ENCODE peak calls at places on chromosome 18, in six cellular contexts. One of them, this sample, is unnamed.

GRCh38 chr18:46174317-46175039 is 70.3 kb downstream of the HAUS1 start:
- DNase-seq in AG09309: no peak
- DNase-seq in foreskin fibroblast: peak
- DNase-seq in ascending aorta: no peak
- DNase-seq in cardiac fibroblast: peak
- DNase-seq in GM23248: peak
- DNase-seq in this sample: no peak

GRCh38 chr18:47968006-47968676 is 37.7 kb upstream of the SMAD2 start:
- DNase-seq in AG09309: no peak
- DNase-seq in foreskin fibroblast: no peak
- DNase-seq in ascending aorta: no peak
- DNase-seq in cardiac fibroblast: peak
- DNase-seq in GM23248: peak
- DNase-seq in this sample: no peak

GRCh38 chr18:11993264-11993916 is 12.1 kb downstream of the IMPA2 start:
- DNase-seq in AG09309: no peak
- DNase-seq in foreskin fibroblast: no peak
- DNase-seq in ascending aorta: no peak
- DNase-seq in cardiac fibroblast: no peak
- DNase-seq in GM23248: no peak
- DNase-seq in this sample: no peak

GRCh38 chr18:63994783-63995399 is 25.0 kb downstream of the SERPINB8 start:
- DNase-seq in AG09309: no peak
- DNase-seq in foreskin fibroblast: peak
- DNase-seq in ascending aorta: no peak
- DNase-seq in cardiac fibroblast: peak
- DNase-seq in GM23248: peak
- DNase-seq in this sample: no peak

GRCh38 chr18:55779711-55780590 is 192.0 kb upstream of the TCF4 start:
- DNase-seq in AG09309: no peak
- DNase-seq in foreskin fibroblast: peak
- DNase-seq in ascending aorta: no peak
- DNase-seq in cardiac fibroblast: peak
- DNase-seq in GM23248: peak
- DNase-seq in this sample: no peak

GRCh38 chr18:8167036-8167435 is 442.2 kb upstream of the RAB12 start:
- DNase-seq in AG09309: no peak
- DNase-seq in foreskin fibroblast: no peak
- DNase-seq in ascending aorta: no peak
- DNase-seq in cardiac fibroblast: no peak
- DNase-seq in GM23248: no peak
- DNase-seq in this sample: no peak

GRCh38 chr18:22241806-22242440 is 72.5 kb downstream of the GATA6 start:
- DNase-seq in AG09309: no peak
- DNase-seq in foreskin fibroblast: no peak
- DNase-seq in ascending aorta: no peak
- DNase-seq in cardiac fibroblast: no peak
- DNase-seq in GM23248: no peak
- DNase-seq in this sample: no peak

GRCh38 chr18:78406743-78407455 is 572.7 kb upstream of the SALL3 start:
- DNase-seq in AG09309: no peak
- DNase-seq in foreskin fibroblast: no peak
- DNase-seq in ascending aorta: no peak
- DNase-seq in cardiac fibroblast: no peak
- DNase-seq in GM23248: no peak
- DNase-seq in this sample: no peak

GRCh38 chr18:55351980-55352714 is 235.8 kb downstream of the TCF4 start:
- DNase-seq in AG09309: no peak
- DNase-seq in foreskin fibroblast: no peak
- DNase-seq in ascending aorta: no peak
- DNase-seq in cardiac fibroblast: no peak
- DNase-seq in GM23248: no peak
- DNase-seq in this sample: no peak

GRCh38 chr18:45060102-45060501 is 379.4 kb downstream of the SETBP1 start:
- DNase-seq in AG09309: no peak
- DNase-seq in foreskin fibroblast: peak
- DNase-seq in ascending aorta: no peak
- DNase-seq in cardiac fibroblast: no peak
- DNase-seq in GM23248: peak
- DNase-seq in this sample: no peak

GRCh38 chr18:10270160-10270571 is 184.3 kb upstream of the APCDD1 start:
- DNase-seq in AG09309: no peak
- DNase-seq in foreskin fibroblast: peak
- DNase-seq in ascending aorta: no peak
- DNase-seq in cardiac fibroblast: peak
- DNase-seq in GM23248: peak
- DNase-seq in this sample: no peak

GRCh38 chr18:73940721-73941120 is 206.9 kb downstream of the FBXO15 start:
- DNase-seq in AG09309: no peak
- DNase-seq in foreskin fibroblast: peak
- DNase-seq in ascending aorta: no peak
- DNase-seq in cardiac fibroblast: no peak
- DNase-seq in GM23248: no peak
- DNase-seq in this sample: no peak

GRCh38 chr18:76496200-76496890 is 1.3 kb upstream of the ZNF516 start:
- DNase-seq in AG09309: no peak
- DNase-seq in foreskin fibroblast: peak
- DNase-seq in ascending aorta: no peak
- DNase-seq in cardiac fibroblast: peak
- DNase-seq in GM23248: peak
- DNase-seq in this sample: no peak

GRCh38 chr18:4351005-4351404 is 104.1 kb downstream of the DLGAP1 start:
- DNase-seq in AG09309: no peak
- DNase-seq in foreskin fibroblast: no peak
- DNase-seq in ascending aorta: no peak
- DNase-seq in cardiac fibroblast: no peak
- DNase-seq in GM23248: no peak
- DNase-seq in this sample: no peak

GRCh38 chr18:56307354-56307753 is 331.0 kb downstream of the TXNL1 start:
- DNase-seq in AG09309: no peak
- DNase-seq in foreskin fibroblast: no peak
- DNase-seq in ascending aorta: no peak
- DNase-seq in cardiac fibroblast: no peak
- DNase-seq in GM23248: no peak
- DNase-seq in this sample: no peak

GRCh38 chr18:9441061-9441460 is 34.3 kb upstream of the RALBP1 start:
- DNase-seq in AG09309: no peak
- DNase-seq in foreskin fibroblast: no peak
- DNase-seq in ascending aorta: no peak
- DNase-seq in cardiac fibroblast: no peak
- DNase-seq in GM23248: no peak
- DNase-seq in this sample: no peak

GRCh38 chr18:36813111-36813752 is 15.6 kb downstream of the TPGS2 start:
- DNase-seq in AG09309: no peak
- DNase-seq in foreskin fibroblast: no peak
- DNase-seq in ascending aorta: no peak
- DNase-seq in cardiac fibroblast: no peak
- DNase-seq in GM23248: peak
- DNase-seq in this sample: no peak

GRCh38 chr18:13831864-13832508 is 8.0 kb downstream of the MC5R start:
- DNase-seq in AG09309: no peak
- DNase-seq in foreskin fibroblast: no peak
- DNase-seq in ascending aorta: no peak
- DNase-seq in cardiac fibroblast: no peak
- DNase-seq in GM23248: no peak
- DNase-seq in this sample: no peak

GRCh38 chr18:22551536-22552151 is 133.9 kb upstream of the CTAGE1 start:
- DNase-seq in AG09309: peak
- DNase-seq in foreskin fibroblast: peak
- DNase-seq in ascending aorta: no peak
- DNase-seq in cardiac fibroblast: peak
- DNase-seq in GM23248: peak
- DNase-seq in this sample: peak

GRCh38 chr18:69161383-69162028 is 239.2 kb upstream of the DOK6 start:
- DNase-seq in AG09309: peak
- DNase-seq in foreskin fibroblast: no peak
- DNase-seq in ascending aorta: no peak
- DNase-seq in cardiac fibroblast: peak
- DNase-seq in GM23248: peak
- DNase-seq in this sample: peak

GRCh38 chr18:27141876-27142275 is 43.2 kb downstream of the CHST9 start:
- DNase-seq in AG09309: no peak
- DNase-seq in foreskin fibroblast: no peak
- DNase-seq in ascending aorta: no peak
- DNase-seq in cardiac fibroblast: no peak
- DNase-seq in GM23248: no peak
- DNase-seq in this sample: no peak

GRCh38 chr18:76937597-76937996 is 115.2 kb downstream of the ZNF236 start:
- DNase-seq in AG09309: no peak
- DNase-seq in foreskin fibroblast: peak
- DNase-seq in ascending aorta: no peak
- DNase-seq in cardiac fibroblast: no peak
- DNase-seq in GM23248: peak
- DNase-seq in this sample: peak

GRCh38 chr18:39871976-39872375 is 2083.1 kb upstream of the PIK3C3 start:
- DNase-seq in AG09309: no peak
- DNase-seq in foreskin fibroblast: no peak
- DNase-seq in ascending aorta: no peak
- DNase-seq in cardiac fibroblast: no peak
- DNase-seq in GM23248: no peak
- DNase-seq in this sample: no peak

GRCh38 chr18:63775166-63775730 is at the start of gene SERPINB7:
- DNase-seq in AG09309: peak
- DNase-seq in foreskin fibroblast: peak
- DNase-seq in ascending aorta: no peak
- DNase-seq in cardiac fibroblast: no peak
- DNase-seq in GM23248: peak
- DNase-seq in this sample: peak

GRCh38 chr18:76487782-76488181 is 7.3 kb downstream of the ZNF516 start:
- DNase-seq in AG09309: no peak
- DNase-seq in foreskin fibroblast: no peak
- DNase-seq in ascending aorta: no peak
- DNase-seq in cardiac fibroblast: no peak
- DNase-seq in GM23248: no peak
- DNase-seq in this sample: no peak

GRCh38 chr18:9741821-9742541 is 33.9 kb downstream of the RAB31 start:
- DNase-seq in AG09309: no peak
- DNase-seq in foreskin fibroblast: peak
- DNase-seq in ascending aorta: no peak
- DNase-seq in cardiac fibroblast: peak
- DNase-seq in GM23248: peak
- DNase-seq in this sample: no peak

GRCh38 chr18:48699761-48700160 is 160.9 kb downstream of the CTIF start:
- DNase-seq in AG09309: no peak
- DNase-seq in foreskin fibroblast: no peak
- DNase-seq in ascending aorta: no peak
- DNase-seq in cardiac fibroblast: no peak
- DNase-seq in GM23248: no peak
- DNase-seq in this sample: no peak

GRCh38 chr18:27964811-27965210 is 212.1 kb downstream of the CDH2 start:
- DNase-seq in AG09309: no peak
- DNase-seq in foreskin fibroblast: no peak
- DNase-seq in ascending aorta: no peak
- DNase-seq in cardiac fibroblast: peak
- DNase-seq in GM23248: no peak
- DNase-seq in this sample: no peak

GRCh38 chr18:58038063-58038462 is 6.0 kb upstream of the NEDD4L start:
- DNase-seq in AG09309: no peak
- DNase-seq in foreskin fibroblast: no peak
- DNase-seq in ascending aorta: no peak
- DNase-seq in cardiac fibroblast: no peak
- DNase-seq in GM23248: no peak
- DNase-seq in this sample: no peak
- H3K4me3 ChIP-seq in AG09309: no peak
- H3K4me3 ChIP-seq in foreskin fibroblast: no peak
- H3K4me3 ChIP-seq in ascending aorta: no peak
- H3K4me3 ChIP-seq in cardiac fibroblast: no peak
- H3K4me3 ChIP-seq in GM23248: no peak
- H3K4me3 ChIP-seq in this sample: no peak

DNA sequence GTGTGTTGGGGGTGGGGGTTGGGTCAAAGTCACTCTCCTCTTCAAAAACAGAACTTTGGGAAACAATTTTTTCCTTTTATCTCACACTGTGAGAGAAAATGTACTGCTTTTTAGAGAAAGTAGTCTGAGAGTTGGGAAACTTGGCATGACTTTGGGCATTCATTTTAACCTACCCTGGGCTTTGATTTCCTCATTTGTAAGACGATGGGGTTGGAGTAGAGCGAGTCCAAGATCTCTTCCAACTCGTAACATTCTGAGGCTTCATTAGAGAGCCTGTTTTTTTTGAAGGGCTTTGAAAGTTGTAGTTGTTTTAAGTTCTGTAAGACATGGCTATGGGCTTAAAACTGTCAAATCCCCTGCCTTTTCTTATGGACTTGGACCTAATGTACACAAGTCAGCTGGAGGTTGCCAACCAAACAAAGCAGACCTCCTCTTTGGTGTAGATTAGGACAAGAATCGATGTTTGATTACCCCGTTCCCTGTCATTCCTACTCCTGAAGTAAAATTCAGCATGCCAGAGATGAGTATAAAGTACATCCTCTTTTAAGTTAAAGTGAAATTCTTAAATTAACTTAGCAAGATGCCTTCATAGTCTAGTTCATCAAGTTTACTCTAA is 8.4 kb downstream of the PHLPP1 start:
- DNase-seq in AG09309: no peak
- DNase-seq in foreskin fibroblast: no peak
- DNase-seq in ascending aorta: no peak
- DNase-seq in cardiac fibroblast: no peak
- DNase-seq in GM23248: no peak
- DNase-seq in this sample: no peak
- H3K4me3 ChIP-seq in AG09309: no peak
- H3K4me3 ChIP-seq in foreskin fibroblast: no peak
- H3K4me3 ChIP-seq in ascending aorta: peak
- H3K4me3 ChIP-seq in cardiac fibroblast: no peak
- H3K4me3 ChIP-seq in GM23248: no peak
- H3K4me3 ChIP-seq in this sample: no peak

GRCh38 chr18:6088432-6088831 is 193.1 kb upstream of the TMEM200C start:
- DNase-seq in AG09309: no peak
- DNase-seq in foreskin fibroblast: no peak
- DNase-seq in ascending aorta: no peak
- DNase-seq in cardiac fibroblast: no peak
- DNase-seq in GM23248: no peak
- DNase-seq in this sample: no peak
- H3K4me3 ChIP-seq in AG09309: no peak
- H3K4me3 ChIP-seq in foreskin fibroblast: no peak
- H3K4me3 ChIP-seq in ascending aorta: no peak
- H3K4me3 ChIP-seq in cardiac fibroblast: no peak
- H3K4me3 ChIP-seq in GM23248: no peak
- H3K4me3 ChIP-seq in this sample: peak

GRCh38 chr18:58894937-58895336 is 30.3 kb downstream of the ZNF532 start:
- DNase-seq in AG09309: no peak
- DNase-seq in foreskin fibroblast: no peak
- DNase-seq in ascending aorta: no peak
- DNase-seq in cardiac fibroblast: peak
- DNase-seq in GM23248: no peak
- DNase-seq in this sample: no peak

GRCh38 chr18:58897994-58898393 is 33.3 kb downstream of the ZNF532 start:
- DNase-seq in AG09309: no peak
- DNase-seq in foreskin fibroblast: no peak
- DNase-seq in ascending aorta: no peak
- DNase-seq in cardiac fibroblast: no peak
- DNase-seq in GM23248: no peak
- DNase-seq in this sample: no peak

GRCh38 chr18:58896734-58897508 is 32.2 kb downstream of the ZNF532 start:
- DNase-seq in AG09309: no peak
- DNase-seq in foreskin fibroblast: no peak
- DNase-seq in ascending aorta: no peak
- DNase-seq in cardiac fibroblast: peak
- DNase-seq in GM23248: no peak
- DNase-seq in this sample: no peak

GRCh38 chr18:58895385-58895784 is 30.7 kb downstream of the ZNF532 start:
- DNase-seq in AG09309: no peak
- DNase-seq in foreskin fibroblast: no peak
- DNase-seq in ascending aorta: no peak
- DNase-seq in cardiac fibroblast: no peak
- DNase-seq in GM23248: no peak
- DNase-seq in this sample: no peak

GRCh38 chr18:58896268-58896667 is 31.6 kb downstream of the ZNF532 start:
- DNase-seq in AG09309: no peak
- DNase-seq in foreskin fibroblast: no peak
- DNase-seq in ascending aorta: no peak
- DNase-seq in cardiac fibroblast: no peak
- DNase-seq in GM23248: no peak
- DNase-seq in this sample: no peak
- H3K4me3 ChIP-seq in AG09309: no peak
- H3K4me3 ChIP-seq in foreskin fibroblast: no peak
- H3K4me3 ChIP-seq in ascending aorta: no peak
- H3K4me3 ChIP-seq in cardiac fibroblast: no peak
- H3K4me3 ChIP-seq in GM23248: no peak
- H3K4me3 ChIP-seq in this sample: no peak

This sample was measured in AG04449.